ENCODE peak calls at places on chromosome 19, in ten cellular contexts. O is Panc1, P is GM23338, T is suprapubic skin, B is esophagus muscularis mucosa, X is sigmoid colon, S is stomach, G is breast epithelium, E is transverse colon, M is SK-N-SH. C is an unnamed sample.

GRCh38 chr19:2164020-2164988 is 571 bp downstream of the DOT1L start:
- DNase-seq in B (no peak), P (peak), X (peak), M (no peak), G (peak), O (no peak), T (peak), S (no peak), E (no peak), C (no peak)

GRCh38 chr19:491146-491741 is 5.0 kb upstream of the MADCAM1 start:
- DNase-seq in M (peak), O (no peak), G (no peak), E (no peak), X (no peak), S (no peak), T (no peak), P (peak), B (no peak), C (peak)

GRCh38 chr19:3098515-3099346 is 4.6 kb downstream of the GNA11 start:
- DNase-seq in G (no peak), B (no peak), S (peak), O (no peak), M (no peak), E (peak), X (peak), P (no peak), T (peak), C (peak)

GRCh38 chr19:3746371-3747056 is 15.0 kb downstream of the APBA3 start:
- DNase-seq in S (no peak), G (no peak), T (no peak), O (no peak), M (no peak), E (no peak), X (no peak), P (no peak), B (no peak), C (peak)

GRCh38 chr19:37197768-37198167 is 12.6 kb downstream of the ZNF585B start:
- DNase-seq in P (no peak), B (no peak), O (no peak), X (no peak), T (no peak), E (no peak), S (no peak), M (no peak), G (no peak), C (no peak)

GRCh38 chr19:5718579-5719273 is 1.2 kb downstream of the LONP1 start:
- DNase-seq in X (no peak), G (no peak), E (no peak), M (no peak), B (no peak), O (peak), P (no peak), S (no peak), T (no peak), C (no peak)

GRCh38 chr19:29576761-29577661 is 29.1 kb upstream of the POP4 start:
- DNase-seq in X (no peak), E (no peak), O (no peak), P (no peak), G (no peak), S (no peak), M (no peak), T (no peak), B (no peak), C (no peak)

GRCh38 chr19:47263169-47263560 is 6.8 kb downstream of the CCDC9 start:
- DNase-seq in S (no peak), X (no peak), E (no peak), P (no peak), G (no peak), T (no peak), O (no peak), B (no peak), M (no peak), C (no peak)

GRCh38 chr19:46411088-46412033 is 2.0 kb downstream of the CCDC8 start:
- DNase-seq in T (no peak), P (no peak), G (no peak), X (no peak), S (no peak), B (no peak), E (no peak), O (no peak), M (no peak), C (no peak)

GRCh38 chr19:6071840-6072239 is 38.5 kb downstream of the RFX2 start:
- DNase-seq in G (no peak), M (no peak), T (no peak), S (no peak), E (no peak), B (peak), X (no peak), O (no peak), P (no peak), C (no peak)

GRCh38 chr19:982567-983170 is 1.5 kb upstream of the WDR18 start:
- DNase-seq in G (peak), P (peak), O (no peak), X (peak), M (peak), B (no peak), S (peak), E (peak), T (no peak), C (peak)

GRCh38 chr19:38841787-38842438 is 7.9 kb downstream of the HNRNPL start:
- DNase-seq in P (no peak), B (no peak), S (no peak), O (no peak), T (no peak), G (no peak), E (no peak), X (no peak), M (no peak), C (no peak)

GRCh38 chr19:8702350-8702749 is 3.8 kb upstream of the ACTL9 start:
- DNase-seq in B (no peak), O (no peak), M (no peak), T (no peak), E (no peak), X (no peak), G (no peak), P (no peak), S (no peak), C (no peak)

GRCh38 chr19:4676955-4677731 is 7.0 kb upstream of the MYDGF start:
- DNase-seq in M (peak), O (no peak), G (no peak), P (peak), X (peak), B (no peak), T (no peak), E (peak), S (peak), C (no peak)

GRCh38 chr19:4152241-4152998 is 1.0 kb upstream of the CREB3L3 start:
- DNase-seq in O (no peak), G (no peak), X (no peak), P (no peak), E (no peak), T (no peak), S (no peak), M (peak), B (no peak), C (no peak)

GRCh38 chr19:15913384-15913783 is 15.5 kb upstream of the CYP4F2 start:
- DNase-seq in X (no peak), B (peak), P (no peak), O (no peak), S (peak), T (peak), M (no peak), E (no peak), G (no peak), C (no peak)

GRCh38 chr19:38210458-38210987 is 13.5 kb downstream of the DPF1 start:
- DNase-seq in M (peak), P (peak), O (no peak), S (no peak), G (peak), T (no peak), B (no peak), E (peak), X (peak), C (peak)

GRCh38 chr19:5358173-5358800 is 17.7 kb upstream of the PTPRS start:
- DNase-seq in E (no peak), G (no peak), O (no peak), T (no peak), B (no peak), S (no peak), X (no peak), M (peak), P (peak), C (no peak)

GRCh38 chr19:50702870-50703829 is 16.5 kb downstream of the SHANK1 start:
- DNase-seq in X (no peak), E (no peak), S (no peak), B (no peak), M (no peak), G (no peak), O (no peak), T (no peak), P (peak), C (peak)

GRCh38 chr19:1302534-1303239 is 17.0 kb downstream of the EFNA2 start:
- DNase-seq in G (no peak), E (no peak), B (no peak), M (no peak), S (no peak), X (no peak), O (no peak), T (no peak), P (no peak), C (peak)

GRCh38 chr19:10408511-10409291 is 5.4 kb upstream of the CDC37 start:
- DNase-seq in T (no peak), O (no peak), E (peak), X (no peak), G (no peak), S (no peak), P (no peak), B (no peak), M (peak), C (peak)

GRCh38 chr19:36688058-36688457 is 646 bp downstream of the ZNF567 start:
- DNase-seq in T (no peak), S (no peak), G (no peak), O (no peak), X (no peak), P (no peak), E (no peak), M (no peak), B (no peak), C (no peak)

GRCh38 chr19:16324384-16325160 is at the start of gene KLF2:
- DNase-seq in O (no peak), B (peak), M (peak), T (peak), P (peak), X (peak), G (peak), S (peak), E (peak), C (peak)

GRCh38 chr19:44367024-44367423 is 10.5 kb upstream of the ZNF112 start:
- DNase-seq in P (peak), E (no peak), M (no peak), O (no peak), X (no peak), B (no peak), S (no peak), T (no peak), G (no peak), C (no peak)

GRCh38 chr19:3224346-3225325 is at the start of gene CELF5:
- DNase-seq in O (no peak), T (no peak), E (peak), B (no peak), M (peak), P (peak), X (no peak), S (peak), G (peak), C (peak)

GRCh38 chr19:15324791-15325519 is 7.4 kb downstream of the BRD4 start:
- DNase-seq in O (no peak), T (peak), S (peak), X (no peak), G (no peak), B (no peak), M (no peak), E (no peak), P (no peak), C (no peak)

GRCh38 chr19:4923379-4923747 is 14.1 kb downstream of the UHRF1 start:
- DNase-seq in P (no peak), E (no peak), T (no peak), S (no peak), B (no peak), M (no peak), G (no peak), O (no peak), X (no peak), C (no peak)

GRCh38 chr19:2077833-2078619 is 18.1 kb downstream of the MOB3A start:
- DNase-seq in P (no peak), E (no peak), M (peak), T (no peak), O (no peak), B (no peak), X (no peak), S (no peak), G (no peak), C (peak)

GRCh38 chr19:30334841-30335240 is 37.3 kb upstream of the ZNF536 start:
- DNase-seq in P (no peak), G (no peak), S (peak), E (no peak), B (no peak), M (no peak), T (peak), O (no peak), X (no peak), C (no peak)

GRCh38 chr19:56026769-56027168 is 40.2 kb downstream of the NLRP5 start:
- DNase-seq in P (no peak), B (no peak), M (no peak), G (no peak), X (no peak), O (no peak), S (no peak), T (no peak), E (no peak), C (no peak)

GRCh38 chr19:41478171-41478570 is 35.2 kb downstream of the ERICH4 start:
- DNase-seq in E (no peak), S (no peak), X (no peak), O (no peak), B (no peak), G (no peak), T (no peak), M (no peak), P (peak), C (no peak)

GRCh38 chr19:41479757-41480191 is 36.8 kb downstream of the ERICH4 start:
- DNase-seq in E (no peak), P (no peak), S (no peak), M (no peak), G (no peak), T (peak), X (no peak), O (no peak), B (no peak), C (no peak)

GRCh38 chr19:41476583-41476982 is 33.6 kb downstream of the ERICH4 start:
- DNase-seq in E (no peak), G (no peak), S (no peak), O (no peak), B (no peak), P (no peak), T (no peak), M (no peak), X (no peak), C (no peak)

GRCh38 chr19:41480336-41480735 is 37.4 kb downstream of the ERICH4 start:
- DNase-seq in M (no peak), G (no peak), S (no peak), E (no peak), O (no peak), P (no peak), X (no peak), T (no peak), B (no peak), C (no peak)

DNA sequence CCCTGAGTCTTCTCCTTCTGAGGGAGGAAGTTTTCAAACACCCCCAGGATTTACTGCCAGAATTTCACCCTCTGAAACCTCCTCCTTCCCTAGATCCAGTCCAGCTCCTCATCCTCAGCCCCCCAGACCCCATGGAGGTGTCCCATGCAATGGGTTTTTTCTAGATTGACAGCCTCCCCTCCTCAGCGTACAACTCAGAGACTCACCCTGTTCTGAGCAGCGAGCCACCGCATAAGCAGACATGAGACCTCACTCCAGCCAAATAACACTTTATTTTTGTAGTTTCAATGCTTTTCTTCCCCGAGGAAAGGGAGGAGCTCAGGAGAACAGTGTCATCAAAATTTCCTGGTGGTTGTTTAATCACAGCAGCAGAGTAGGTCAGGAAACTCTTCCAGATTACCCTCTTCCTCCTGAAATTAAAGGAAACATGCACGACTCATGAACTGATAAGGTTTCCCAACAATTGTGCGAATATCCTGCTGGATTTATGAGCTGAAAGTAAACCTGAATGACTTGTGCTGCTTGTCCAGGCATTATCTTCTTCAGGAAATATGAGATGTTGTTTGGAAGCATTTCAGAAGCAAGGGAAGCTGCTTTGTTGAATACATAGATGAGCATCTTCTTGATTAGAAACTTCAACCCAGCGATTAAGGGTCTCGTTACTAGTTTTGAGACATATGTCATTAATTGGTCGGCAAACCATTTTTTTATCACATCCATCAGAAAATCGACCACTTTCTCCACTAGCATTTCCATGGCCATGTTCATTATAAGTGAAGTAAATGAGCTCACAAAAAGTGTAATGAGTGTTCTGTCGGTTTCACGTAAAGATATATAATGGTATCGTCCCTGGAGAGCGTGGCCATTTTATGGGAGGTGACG is 36.2 kb downstream of the ERICH4 start:
- DNase-seq in O (no peak), S (no peak), T (no peak), X (no peak), E (no peak), P (no peak), B (no peak), G (no peak), M (no peak), C (no peak)
- TF ChIP-seq POLR2AphosphoS5 in O (no peak), S (no peak), T (no peak), X (no peak), E (no peak), P (no peak), B (no peak), G (no peak), M (no peak), C (peak)

DNA sequence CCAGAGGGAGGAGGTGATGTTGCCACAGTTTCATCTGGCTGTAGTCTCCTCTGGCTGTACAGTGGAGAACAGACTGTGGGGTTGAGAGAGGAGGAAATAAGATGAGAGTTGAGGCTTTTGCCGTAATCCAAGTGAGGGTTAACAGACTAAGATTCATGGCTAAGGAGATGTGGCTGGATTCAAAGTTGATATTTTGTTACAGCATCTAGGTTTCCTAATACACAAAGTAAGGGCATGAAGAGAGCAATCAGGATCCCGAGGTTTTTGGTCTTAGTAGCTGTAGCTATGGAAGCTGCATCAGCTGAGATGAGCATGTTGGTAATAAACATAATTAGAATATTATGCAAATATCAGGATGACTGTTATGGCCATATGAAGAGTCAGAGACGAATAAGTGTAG is 1.4 kb downstream of the ZNF776 start:
- DNase-seq in E (no peak), B (no peak), O (no peak), M (no peak), S (no peak), P (no peak), G (no peak), X (no peak), T (no peak), C (no peak)
- H3K4me3 ChIP-seq in E (no peak), B (peak), O (no peak), M (peak), S (peak), P (peak), G (peak), X (peak), T (peak), C (peak)

GRCh38 chr19:43318796-43319314 is 34.6 kb upstream of the CD177 start:
- DNase-seq in G (no peak), X (no peak), B (no peak), O (no peak), M (no peak), E (no peak), P (no peak), S (no peak), T (no peak), C (no peak)

GRCh38 chr19:43315851-43316250 is 37.6 kb upstream of the CD177 start:
- DNase-seq in G (no peak), M (no peak), E (no peak), X (no peak), B (no peak), P (peak), S (no peak), O (no peak), T (no peak), C (peak)

GRCh38 chr19:43313711-43314495 is 39.6 kb upstream of the CD177 start:
- DNase-seq in G (no peak), X (no peak), S (no peak), B (peak), P (no peak), E (no peak), M (no peak), T (no peak), O (no peak), C (no peak)

GRCh38 chr19:43318203-43318602 is 35.3 kb upstream of the CD177 start:
- DNase-seq in S (no peak), G (no peak), O (no peak), B (no peak), X (no peak), P (no peak), E (no peak), T (no peak), M (no peak), C (no peak)

DNA sequence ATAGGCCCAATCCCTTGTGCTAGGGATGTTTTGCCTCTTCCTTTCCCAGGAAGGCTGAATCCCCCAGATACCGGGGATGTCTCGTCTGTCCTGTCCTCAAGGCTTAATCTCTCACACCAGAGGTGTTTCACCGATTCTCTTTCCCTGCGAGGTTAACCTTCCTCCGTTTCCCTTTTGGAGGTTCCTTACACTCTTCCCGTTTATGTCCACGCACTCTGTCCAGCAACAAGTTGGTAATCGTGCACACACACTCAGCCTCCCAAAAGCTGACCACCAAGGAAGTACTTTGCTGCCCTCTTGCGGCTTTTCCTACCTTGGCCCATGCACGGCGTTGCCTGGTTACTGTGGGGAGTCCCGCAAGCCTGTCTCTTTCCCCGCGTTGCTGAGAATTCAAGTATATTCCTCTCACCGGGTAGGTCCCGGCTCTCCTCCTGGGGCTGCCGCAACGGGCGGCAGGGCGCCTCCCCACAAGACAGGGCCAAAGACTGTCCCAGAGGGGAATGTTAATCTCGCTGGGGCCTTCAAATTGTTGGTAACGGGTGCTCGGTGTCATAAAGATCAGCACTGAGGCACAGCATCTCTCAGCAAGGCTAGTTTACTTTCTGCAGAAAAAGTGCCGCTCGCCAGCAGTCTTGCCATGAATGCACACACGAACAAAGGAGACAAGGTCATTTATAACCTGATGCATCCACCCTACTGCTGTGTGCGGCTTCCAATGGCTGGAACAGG is 36.7 kb upstream of the CD177 start:
- DNase-seq in X (no peak), O (peak), T (no peak), B (no peak), P (peak), M (peak), E (peak), G (no peak), S (peak), C (no peak)
- TF ChIP-seq CTCF in X (no peak), O (peak), T (no peak), B (no peak), P (peak), M (peak), E (no peak), G (no peak), S (no peak), C (no peak)

GRCh38 chr19:40247735-40248262 is 21.3 kb upstream of the CCNP start:
- DNase-seq in X (no peak), E (no peak), M (no peak), T (no peak), B (no peak), P (no peak), O (no peak), G (no peak), S (no peak), C (no peak)
- TF ChIP-seq POLR2AphosphoS5 in X (no peak), E (no peak), M (no peak), T (no peak), B (no peak), P (no peak), O (no peak), G (no peak), S (no peak), C (no peak)

GRCh38 chr19:49297403-49297802 is 27.6 kb downstream of the SLC6A16 start:
- DNase-seq in E (no peak), P (no peak), X (no peak), B (no peak), S (no peak), G (no peak), M (no peak), O (no peak), T (no peak), C (no peak)

GRCh38 chr19:49301165-49301865 is 23.7 kb downstream of the SLC6A16 start:
- DNase-seq in O (peak), T (peak), P (peak), B (no peak), M (peak), G (peak), E (peak), S (peak), X (peak), C (peak)

GRCh38 chr19:49301866-49302252 is 23.1 kb downstream of the SLC6A16 start:
- DNase-seq in P (no peak), T (no peak), M (no peak), O (no peak), B (no peak), G (no peak), S (no peak), X (no peak), E (no peak), C (no peak)
- H3K4me3 ChIP-seq in P (no peak), T (no peak), M (no peak), O (no peak), B (no peak), G (no peak), S (no peak), X (no peak), E (no peak), C (no peak)